ENCODE peak calls at places on chromosomes 6 and 20, in five cellular contexts. Z is glutamatergic neuron; T is NCI-H460; C is foreskin fibroblast; M is CD8-positive, alpha-beta T cell. P is an unnamed sample.

GRCh38 chr20:32792316-32792715 is 27.4 kb upstream of the MAPRE1 start:
- DNase-seq in T (no peak), C (no peak), M (no peak), Z (no peak), P (no peak)

GRCh38 chr20:41366546-41367392 is at the start of gene EMILIN3:
- DNase-seq in M (no peak), C (no peak), Z (peak), T (no peak), P (no peak)

GRCh38 chr6:51753635-51754034 is 333.8 kb downstream of the PKHD1 start:
- DNase-seq in M (no peak), T (no peak), C (no peak), Z (peak), P (no peak)

GRCh38 chr6:90025418-90026089 is 131.3 kb downstream of the GJA10 start:
- DNase-seq in C (peak), T (no peak), M (no peak), Z (no peak), P (peak)

GRCh38 chr6:30763618-30764489 is 19.5 kb upstream of the IER3 start:
- DNase-seq in M (no peak), Z (no peak), C (no peak), T (peak), P (no peak)

GRCh38 chr6:131295081-131295480 is 159.8 kb downstream of the AKAP7 start:
- DNase-seq in Z (no peak), M (no peak), T (no peak), C (no peak), P (no peak)

GRCh38 chr20:7347409-7347808 is 579.9 kb downstream of the BMP2 start:
- DNase-seq in Z (no peak), T (no peak), M (no peak), C (no peak), P (no peak)

GRCh38 chr6:136401749-136402148 is 112.1 kb upstream of the BCLAF1 start:
- DNase-seq in T (no peak), Z (no peak), M (no peak), C (peak), P (peak)

GRCh38 chr6:27872634-27873028 is 39.6 kb downstream of the OR2B2 start:
- DNase-seq in Z (no peak), M (no peak), C (no peak), T (no peak), P (peak)

GRCh38 chr20:46562373-46563169 is 12.1 kb upstream of the OCSTAMP start:
- DNase-seq in C (peak), M (peak), T (peak), Z (peak), P (peak)

GRCh38 chr20:49890651-49891361 is 24.5 kb downstream of the SPATA2 start:
- DNase-seq in Z (no peak), T (no peak), C (no peak), M (no peak), P (no peak)

GRCh38 chr6:166056637-166057036 is 111.0 kb downstream of the TBXT start:
- DNase-seq in Z (no peak), M (no peak), T (no peak), C (no peak), P (no peak)

GRCh38 chr6:14873132-14873531 is 372.7 kb upstream of the JARID2 start:
- DNase-seq in Z (no peak), T (no peak), C (no peak), M (no peak), P (no peak)

GRCh38 chr6:150208606-150209352 is 65.9 kb downstream of the PPP1R14C start:
- DNase-seq in C (no peak), T (no peak), Z (no peak), M (no peak), P (no peak)

GRCh38 chr6:142773324-142773723 is 171.7 kb downstream of the HIVEP2 start:
- DNase-seq in Z (no peak), M (no peak), T (no peak), C (no peak), P (no peak)

GRCh38 chr6:31528821-31529328 is at the start of gene MCCD1:
- DNase-seq in Z (no peak), T (no peak), M (no peak), C (no peak), P (no peak)

GRCh38 chr20:56957737-56958553 is 308.5 kb downstream of the BMP7 start:
- DNase-seq in T (no peak), Z (peak), M (no peak), C (no peak), P (no peak)

GRCh38 chr6:6230286-6230685 is 90.2 kb downstream of the F13A1 start:
- DNase-seq in M (no peak), C (no peak), Z (no peak), T (no peak), P (no peak)

GRCh38 chr20:61643631-61644386 is 391.7 kb downstream of the CDH4 start:
- DNase-seq in C (no peak), T (no peak), Z (no peak), M (no peak), P (no peak)

GRCh38 chr20:32674362-32674789 is 635 bp upstream of the C20orf203 start:
- DNase-seq in C (peak), M (peak), Z (no peak), T (peak), P (peak)

GRCh38 chr6:47476794-47477496 is 644 bp upstream of the CD2AP start:
- DNase-seq in C (no peak), T (no peak), Z (no peak), M (no peak), P (no peak)

GRCh38 chr20:13681248-13682125 is 42.8 kb upstream of the TASP1 start:
- DNase-seq in T (no peak), Z (no peak), C (no peak), M (no peak), P (no peak)

GRCh38 chr6:106141441-106142237 is 55.5 kb downstream of the PRDM1 start:
- DNase-seq in T (no peak), Z (no peak), M (peak), C (no peak), P (no peak)

GRCh38 chr6:26475823-26476729 is 18.3 kb downstream of the BTN2A1 start:
- DNase-seq in T (no peak), M (no peak), C (no peak), Z (no peak), P (peak)

GRCh38 chr6:137297887-137298286 is 78.7 kb upstream of the IFNGR1 start:
- DNase-seq in Z (peak), C (peak), T (no peak), M (no peak), P (peak)

GRCh38 chr6:9623985-9624384 is 790.9 kb downstream of the TFAP2A start:
- DNase-seq in Z (no peak), T (no peak), C (no peak), M (no peak), P (no peak)

GRCh38 chr6:169160091-169160854 is 93.4 kb downstream of the THBS2 start:
- DNase-seq in C (no peak), T (no peak), M (no peak), Z (no peak), P (no peak)

GRCh38 chr6:151869787-151870186 is 62.3 kb downstream of the ESR1 start:
- DNase-seq in Z (no peak), M (no peak), C (peak), T (no peak), P (no peak)

GRCh38 chr6:73811706-73812105 is 115.7 kb downstream of the CD109 start:
- DNase-seq in M (no peak), T (no peak), Z (no peak), C (no peak), P (no peak)

GRCh38 chr6:165744515-165745228 is 81.6 kb upstream of the PDE10A start:
- DNase-seq in C (no peak), M (no peak), Z (no peak), T (no peak), P (no peak)

GRCh38 chr20:64063389-64064144 is 569 bp downstream of the TCEA2 start:
- DNase-seq in Z (peak), M (no peak), C (no peak), T (no peak), P (no peak)

GRCh38 chr6:140623498-140623897 is 1249.0 kb upstream of the CITED2 start:
- DNase-seq in C (peak), M (no peak), T (peak), Z (no peak), P (peak)

P was measured in HCEC 1CT.